ENCODE peak calls at places on chromosomes 7 and 10, in six cellular contexts. S is HepG2, K is WTC11, J is GM12878, G is K562, Z is H1. P is an unnamed sample.
A peak's percentile ranks its signal among the peaks of the same experiment; 100 is the strongest.

GRCh38 chr10:58431903-58432302 is 46.7 kb downstream of the TFAM start:
- DNase-seq in Z (no peak), K (no peak), J (no peak), G (no peak), S (no peak), P (no peak)

GRCh38 chr7:30470163-30470770 is 8.3 kb downstream of the NOD1 start:
- DNase-seq in Z (no peak), S (no peak), G (peak; percentile 78), K (no peak), J (no peak), P (no peak)

GRCh38 chr7:51261950-51262795 is 54.4 kb downstream of the COBL start:
- DNase-seq in S (no peak), Z (peak; percentile 37), K (no peak), G (no peak), J (no peak), P (no peak)

GRCh38 chr7:141243368-141243767 is 169.5 kb downstream of the TMEM178B start:
- DNase-seq in J (no peak), Z (no peak), G (no peak), S (no peak), K (no peak), P (no peak)

GRCh38 chr10:103859161-103860141 is 4.1 kb upstream of the SH3PXD2A start:
- DNase-seq in Z (peak; percentile 84), J (peak; percentile 24), K (peak; percentile 71), G (peak; percentile 49), S (peak; percentile 72), P (peak; percentile 79)

GRCh38 chr7:74656421-74656910 is 1.1 kb upstream of the GTF2I start:
- DNase-seq in J (no peak), G (peak; percentile 79), S (peak; percentile 51), K (peak; percentile 32), Z (no peak), P (peak; percentile 63)

GRCh38 chr10:97869091-97870042 is 19.7 kb downstream of the GOLGA7B start:
- DNase-seq in J (peak; percentile 59), K (peak; percentile 78), Z (peak; percentile 71), G (peak; percentile 80), S (peak; percentile 79), P (peak; percentile 88)

GRCh38 chr7:112282476-112283188 is 76.1 kb downstream of the ZNF277 start:
- DNase-seq in Z (no peak), J (no peak), K (no peak), S (no peak), G (peak; percentile 14), P (no peak)

GRCh38 chr7:50406935-50407334 is 43.2 kb downstream of the FIGNL1 start:
- DNase-seq in S (no peak), G (no peak), K (no peak), Z (no peak), J (no peak), P (no peak)

GRCh38 chr10:70053212-70053895 is 708 bp downstream of the MACROH2A2 start:
- DNase-seq in Z (peak; percentile 83), J (no peak), K (peak; percentile 52), G (no peak), S (no peak), P (peak; percentile 70)

GRCh38 chr7:91883676-91884362 is 3.3 kb upstream of the MTERF1 start:
- DNase-seq in S (no peak), J (no peak), Z (no peak), K (no peak), G (peak; percentile 18), P (no peak)

GRCh38 chr7:18210382-18210781 is 182.7 kb upstream of the PRPS1L1 start:
- DNase-seq in G (no peak), S (no peak), K (no peak), J (no peak), Z (no peak), P (no peak)

GRCh38 chr7:7351156-7351555 is 168.8 kb downstream of the C1GALT1 start:
- DNase-seq in Z (no peak), S (no peak), K (no peak), G (no peak), J (no peak), P (no peak)

GRCh38 chr7:96174812-96175211 is 147.1 kb downstream of the SLC25A13 start:
- DNase-seq in G (no peak), K (peak; percentile 16), S (peak; percentile 54), J (no peak), Z (peak; percentile 52), P (peak; percentile 39)

GRCh38 chr10:124408357-124408756 is 10.4 kb downstream of the OAT start:
- DNase-seq in K (no peak), G (no peak), Z (no peak), J (no peak), S (no peak), P (no peak)

GRCh38 chr10:72079356-72079755 is 9.0 kb downstream of the SPOCK2 start:
- DNase-seq in J (no peak), S (no peak), G (no peak), Z (no peak), K (no peak), P (no peak)

GRCh38 chr10:125006188-125006680 is 64.3 kb downstream of the ZRANB1 start:
- DNase-seq in S (no peak), G (no peak), J (no peak), K (peak; percentile 5), Z (no peak), P (no peak)

GRCh38 chr10:21499910-21500577 is 25.4 kb downstream of the SKIDA1 start:
- DNase-seq in Z (peak; percentile 86), J (no peak), G (no peak), S (no peak), K (peak; percentile 82), P (no peak)

GRCh38 chr7:95011156-95011928 is 103.9 kb downstream of the PPP1R9A start:
- DNase-seq in Z (no peak), K (no peak), J (no peak), S (no peak), G (no peak), P (no peak)

GRCh38 chr7:148882668-148883232 is 1.3 kb downstream of the EZH2 start:
- DNase-seq in S (no peak), G (no peak), J (no peak), Z (no peak), K (no peak), P (no peak)

GRCh38 chr7:157347217-157347904 is 10.6 kb downstream of the DNAJB6 start:
- DNase-seq in J (no peak), Z (no peak), K (no peak), S (no peak), G (no peak), P (no peak)

GRCh38 chr7:91083855-91084644 is 180.2 kb upstream of the FZD1 start:
- DNase-seq in J (no peak), S (no peak), Z (no peak), G (no peak), K (no peak), P (no peak)

GRCh38 chr10:93481213-93481930 is 762 bp downstream of the MYOF start:
- DNase-seq in J (no peak), G (no peak), S (no peak), Z (no peak), K (no peak), P (no peak)

GRCh38 chr10:128056303-128057050 is 69.7 kb downstream of the MKI67 start:
- DNase-seq in Z (no peak), K (no peak), G (no peak), J (no peak), S (no peak), P (no peak)

GRCh38 chr7:38382627-38383026 is 109.2 kb upstream of the TARP start:
- DNase-seq in Z (no peak), S (no peak), G (no peak), J (no peak), K (no peak), P (no peak)

GRCh38 chr10:92052088-92052487 is 128.5 kb downstream of the BTAF1 start:
- DNase-seq in Z (no peak), K (no peak), S (no peak), G (no peak), J (no peak), P (no peak)

GRCh38 chr10:48770558-48771089 is 86.0 kb downstream of the WDFY4 start:
- DNase-seq in Z (no peak), J (no peak), S (no peak), K (no peak), G (no peak), P (no peak)

DNA sequence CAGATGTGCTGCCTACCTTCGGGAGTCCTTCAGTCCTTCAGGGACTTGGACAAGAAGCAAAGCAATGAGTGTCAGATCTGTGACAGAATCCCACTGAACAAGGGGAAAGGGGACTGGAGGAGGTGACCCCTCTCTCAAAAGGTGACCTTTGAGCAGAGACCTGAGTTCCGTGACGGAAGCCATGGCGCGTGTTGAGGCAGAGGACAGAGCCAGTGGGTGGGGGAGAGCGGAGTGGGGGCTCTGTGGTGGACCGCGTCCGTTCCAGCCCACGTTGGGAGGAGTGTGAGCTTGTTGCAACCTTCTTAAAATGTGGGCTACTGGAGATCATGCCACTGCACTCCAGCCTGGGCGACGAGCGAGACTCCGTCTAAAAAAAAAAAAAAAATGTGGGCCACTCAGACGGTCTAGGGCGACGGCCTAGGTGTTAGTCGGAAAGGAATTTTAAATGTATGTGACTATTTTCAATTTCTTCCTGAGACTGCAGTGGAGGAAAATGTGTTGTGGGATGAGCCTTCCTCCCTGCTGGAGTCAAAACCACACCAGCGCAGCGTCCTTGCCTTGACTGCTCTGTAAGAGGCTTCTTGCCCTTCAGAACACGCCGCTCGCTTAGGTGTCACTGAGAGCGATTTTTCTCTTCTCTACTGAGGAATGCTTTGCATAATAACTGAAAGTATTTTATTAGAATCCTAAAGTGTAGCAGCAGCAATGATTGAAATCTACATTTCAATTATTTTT is 272.7 kb downstream of the CELF2 start:
- DNase-seq in S (no peak), G (no peak), K (no peak), J (no peak), Z (peak; percentile 29), P (no peak)
- TF ChIP-seq CREB1 in S (no peak), G (no peak), K (no peak), J (no peak), Z (no peak), P (no peak)

GRCh38 chr10:89392974-89393373 is 551 bp downstream of the IFIT1 start:
- DNase-seq in K (no peak), G (no peak), Z (no peak), J (no peak), S (no peak), P (no peak)

GRCh38 chr10:89384474-89385324 is 6.8 kb downstream of the IFIT1B start:
- DNase-seq in G (no peak), Z (no peak), J (no peak), S (no peak), K (no peak), P (no peak)

GRCh38 chr10:89390875-89391576 is 1.4 kb upstream of the IFIT1 start:
- DNase-seq in Z (no peak), K (no peak), G (no peak), J (no peak), S (no peak), P (no peak)

GRCh38 chr10:89391882-89392756 is at the start of gene IFIT1:
- DNase-seq in Z (no peak), S (peak; percentile 82), K (no peak), J (peak; percentile 80), G (peak; percentile 54), P (peak; percentile 81)

GRCh38 chr10:89389254-89389653 is 3.2 kb upstream of the IFIT1 start:
- DNase-seq in J (no peak), Z (no peak), K (no peak), G (no peak), S (peak; percentile 35), P (peak; percentile 66)
- TF ChIP-seq CTCF in J (peak; percentile 64), Z (no peak), K (no peak), G (peak; percentile 30), S (peak; percentile 73), P (peak; percentile 74)

GRCh38 chr10:88792656-88793055 is 9.9 kb upstream of the LIPM start:
- DNase-seq in Z (no peak), S (no peak), J (peak; percentile 4), G (no peak), K (no peak), P (no peak)
- TF ChIP-seq CREB1 in Z (no peak), S (no peak), J (no peak), G (no peak), K (no peak), P (no peak)

GRCh38 chr10:66215005-66215404 is 710.8 kb upstream of the LRRTM3 start:
- DNase-seq in G (no peak), K (peak; percentile 32), S (peak; percentile 4), J (no peak), Z (no peak), P (peak; percentile 33)
- TF ChIP-seq CTCF in G (no peak), K (no peak), S (peak; percentile 53), J (peak; percentile 28), Z (peak; percentile 36), P (peak; percentile 67)

P was measured in GM23338.